ENCODE peak calls at places on chromosome 13, in seven cellular contexts. One of them, this sample, is unnamed.
A peak's percentile ranks its signal among the peaks of the same experiment; 100 is the strongest.

GRCh38 chr13:46964789-46965527 is 68.1 kb upstream of the HTR2A start:
- DNase-seq in nucleus accumbens: no peak
- DNase-seq in C1 segment of cervical spinal cord: no peak
- DNase-seq in germinal center: no peak
- DNase-seq in cortex of kidney: no peak
- DNase-seq in neuronal stem cell: no peak
- DNase-seq in IMR-90: peak; percentile 72
- DNase-seq in this sample: peak; percentile 26

GRCh38 chr13:101467415-101467814 is 14.9 kb downstream of the ITGBL1 start:
- DNase-seq in nucleus accumbens: no peak
- DNase-seq in C1 segment of cervical spinal cord: no peak
- DNase-seq in germinal center: no peak
- DNase-seq in cortex of kidney: no peak
- DNase-seq in neuronal stem cell: no peak
- DNase-seq in IMR-90: no peak
- DNase-seq in this sample: no peak

GRCh38 chr13:32211788-32212187 is 103.4 kb downstream of the ZAR1L start:
- DNase-seq in nucleus accumbens: no peak
- DNase-seq in C1 segment of cervical spinal cord: no peak
- DNase-seq in germinal center: no peak
- DNase-seq in cortex of kidney: no peak
- DNase-seq in neuronal stem cell: no peak
- DNase-seq in IMR-90: peak; percentile 95
- DNase-seq in this sample: peak; percentile 67

GRCh38 chr13:36571444-36571843 is 102.4 kb upstream of the SERTM1 start:
- DNase-seq in nucleus accumbens: no peak
- DNase-seq in C1 segment of cervical spinal cord: no peak
- DNase-seq in germinal center: no peak
- DNase-seq in cortex of kidney: no peak
- DNase-seq in neuronal stem cell: no peak
- DNase-seq in IMR-90: no peak
- DNase-seq in this sample: no peak

GRCh38 chr13:73677041-73677589 is 457.1 kb downstream of the KLF12 start:
- DNase-seq in nucleus accumbens: no peak
- DNase-seq in C1 segment of cervical spinal cord: no peak
- DNase-seq in germinal center: no peak
- DNase-seq in cortex of kidney: no peak
- DNase-seq in neuronal stem cell: no peak
- DNase-seq in IMR-90: peak; percentile 71
- DNase-seq in this sample: peak; percentile 87

GRCh38 chr13:43546821-43547220 is 240.0 kb downstream of the ENOX1 start:
- DNase-seq in nucleus accumbens: no peak
- DNase-seq in C1 segment of cervical spinal cord: no peak
- DNase-seq in germinal center: no peak
- DNase-seq in cortex of kidney: no peak
- DNase-seq in neuronal stem cell: peak; percentile 18
- DNase-seq in IMR-90: no peak
- DNase-seq in this sample: no peak

GRCh38 chr13:101627556-101627943 is 175.1 kb downstream of the ITGBL1 start:
- DNase-seq in nucleus accumbens: no peak
- DNase-seq in C1 segment of cervical spinal cord: no peak
- DNase-seq in germinal center: no peak
- DNase-seq in cortex of kidney: no peak
- DNase-seq in neuronal stem cell: no peak
- DNase-seq in IMR-90: peak; percentile 18
- DNase-seq in this sample: no peak

GRCh38 chr13:81686877-81687276 is 1346.0 kb upstream of the SPRY2 start:
- DNase-seq in nucleus accumbens: no peak
- DNase-seq in C1 segment of cervical spinal cord: no peak
- DNase-seq in germinal center: no peak
- DNase-seq in cortex of kidney: no peak
- DNase-seq in neuronal stem cell: no peak
- DNase-seq in IMR-90: no peak
- DNase-seq in this sample: no peak

GRCh38 chr13:96052655-96053002 is 572 bp downstream of the UGGT2 start:
- DNase-seq in nucleus accumbens: no peak
- DNase-seq in C1 segment of cervical spinal cord: no peak
- DNase-seq in germinal center: no peak
- DNase-seq in cortex of kidney: no peak
- DNase-seq in neuronal stem cell: no peak
- DNase-seq in IMR-90: peak; percentile 83
- DNase-seq in this sample: peak; percentile 32

GRCh38 chr13:75256922-75257321 is 225.0 kb downstream of the TBC1D4 start:
- DNase-seq in nucleus accumbens: no peak
- DNase-seq in C1 segment of cervical spinal cord: no peak
- DNase-seq in germinal center: no peak
- DNase-seq in cortex of kidney: no peak
- DNase-seq in neuronal stem cell: no peak
- DNase-seq in IMR-90: no peak
- DNase-seq in this sample: no peak

GRCh38 chr13:50129065-50129922 is 114.0 kb downstream of the KCNRG start:
- DNase-seq in nucleus accumbens: no peak
- DNase-seq in C1 segment of cervical spinal cord: no peak
- DNase-seq in germinal center: peak; percentile 30
- DNase-seq in cortex of kidney: no peak
- DNase-seq in neuronal stem cell: peak; percentile 33
- DNase-seq in IMR-90: no peak
- DNase-seq in this sample: no peak

GRCh38 chr13:46968450-46968849 is 71.6 kb upstream of the HTR2A start:
- DNase-seq in nucleus accumbens: no peak
- DNase-seq in C1 segment of cervical spinal cord: no peak
- DNase-seq in germinal center: no peak
- DNase-seq in cortex of kidney: no peak
- DNase-seq in neuronal stem cell: no peak
- DNase-seq in IMR-90: no peak
- DNase-seq in this sample: no peak

GRCh38 chr13:110182003-110182402 is 125.0 kb downstream of the COL4A1 start:
- DNase-seq in nucleus accumbens: no peak
- DNase-seq in C1 segment of cervical spinal cord: no peak
- DNase-seq in germinal center: no peak
- DNase-seq in cortex of kidney: no peak
- DNase-seq in neuronal stem cell: no peak
- DNase-seq in IMR-90: no peak
- DNase-seq in this sample: no peak

GRCh38 chr13:75699062-75699461 is 62.9 kb downstream of the LMO7 start:
- DNase-seq in nucleus accumbens: no peak
- DNase-seq in C1 segment of cervical spinal cord: no peak
- DNase-seq in germinal center: no peak
- DNase-seq in cortex of kidney: no peak
- DNase-seq in neuronal stem cell: no peak
- DNase-seq in IMR-90: no peak
- DNase-seq in this sample: no peak

GRCh38 chr13:31008400-31009115 is 76.1 kb downstream of the TEX26 start:
- DNase-seq in nucleus accumbens: no peak
- DNase-seq in C1 segment of cervical spinal cord: no peak
- DNase-seq in germinal center: no peak
- DNase-seq in cortex of kidney: no peak
- DNase-seq in neuronal stem cell: no peak
- DNase-seq in IMR-90: peak; percentile 48
- DNase-seq in this sample: peak; percentile 43

GRCh38 chr13:98752111-98752941 is at the start of gene SLC15A1:
- DNase-seq in nucleus accumbens: no peak
- DNase-seq in C1 segment of cervical spinal cord: no peak
- DNase-seq in germinal center: no peak
- DNase-seq in cortex of kidney: no peak
- DNase-seq in neuronal stem cell: no peak
- DNase-seq in IMR-90: no peak
- DNase-seq in this sample: no peak